ENCODE peak calls at places on chromosomes 6 and 20, in eight cellular contexts. P, O, J, D, F, C, L and Z are unnamed samples.

GRCh38 chr6:168326294-168327261 is 7.0 kb upstream of the DACT2 start:
- DNase-seq in P (no peak), O (no peak), J (no peak), D (no peak), F (no peak), C (peak; percentile 8), L (no peak), Z (no peak)

GRCh38 chr6:170063851-170064617 is 226.8 kb downstream of the DLL1 start:
- DNase-seq in P (no peak), O (no peak), J (no peak), D (no peak), F (no peak), C (no peak), L (no peak), Z (no peak)

GRCh38 chr6:36677753-36678487 is 594 bp upstream of the CDKN1A start:
- DNase-seq in P (peak; percentile 13), O (no peak), J (no peak), D (no peak), F (no peak), C (no peak), L (peak; percentile 62), Z (no peak)

GRCh38 chr20:19814241-19814640 is 56.2 kb downstream of the RIN2 start:
- DNase-seq in P (no peak), O (no peak), J (no peak), D (no peak), F (no peak), C (no peak), L (no peak), Z (no peak)

GRCh38 chr6:55643868-55644267 is 64.9 kb upstream of the HMGCLL1 start:
- DNase-seq in P (no peak), O (no peak), J (no peak), D (no peak), F (no peak), C (peak; percentile 77), L (peak; percentile 46), Z (no peak)

GRCh38 chr20:34716921-34717229 is 12.7 kb downstream of the TP53INP2 start:
- DNase-seq in P (no peak), O (no peak), J (no peak), D (no peak), F (no peak), C (no peak), L (no peak), Z (no peak)

GRCh38 chr6:89002523-89002922 is 39.1 kb upstream of the RNGTT start:
- DNase-seq in P (no peak), O (no peak), J (no peak), D (no peak), F (no peak), C (no peak), L (no peak), Z (no peak)

GRCh38 chr6:152563182-152563581 is 74.0 kb downstream of the SYNE1 start:
- DNase-seq in P (no peak), O (no peak), J (no peak), D (no peak), F (no peak), C (no peak), L (no peak), Z (no peak)

GRCh38 chr6:322940-323729 is 30.8 kb downstream of the DUSP22 start:
- DNase-seq in P (no peak), O (no peak), J (no peak), D (no peak), F (no peak), C (no peak), L (no peak), Z (no peak)

GRCh38 chr6:165834613-165835259 is 171.7 kb upstream of the PDE10A start:
- DNase-seq in P (no peak), O (no peak), J (no peak), D (no peak), F (no peak), C (no peak), L (no peak), Z (no peak)

GRCh38 chr6:17472653-17473183 is 79.3 kb downstream of the CAP2 start:
- DNase-seq in P (no peak), O (no peak), J (no peak), D (no peak), F (no peak), C (peak; percentile 22), L (no peak), Z (no peak)

GRCh38 chr6:18477301-18477941 is 90.3 kb downstream of the RNF144B start:
- DNase-seq in P (no peak), O (no peak), J (no peak), D (no peak), F (no peak), C (peak; percentile 12), L (no peak), Z (no peak)

GRCh38 chr6:154017786-154018185 is 21.3 kb upstream of the OPRM1 start:
- DNase-seq in P (no peak), O (no peak), J (no peak), D (no peak), F (no peak), C (no peak), L (no peak), Z (no peak)

GRCh38 chr6:79832723-79833122 is 114.6 kb downstream of the ELOVL4 start:
- DNase-seq in P (no peak), O (no peak), J (no peak), D (no peak), F (no peak), C (no peak), L (no peak), Z (no peak)

GRCh38 chr6:43669050-43669921 is 18.3 kb downstream of the MRPS18A start:
- DNase-seq in P (no peak), O (no peak), J (peak; percentile 83), D (no peak), F (no peak), C (no peak), L (peak; percentile 47), Z (peak; percentile 4)

GRCh38 chr20:9551808-9552550 is 37.6 kb downstream of the LAMP5 start:
- DNase-seq in P (no peak), O (no peak), J (no peak), D (no peak), F (no peak), C (no peak), L (no peak), Z (no peak)

GRCh38 chr6:36760685-36761435 is 63.2 kb downstream of the RAB44 start:
- DNase-seq in P (no peak), O (no peak), J (no peak), D (no peak), F (no peak), C (no peak), L (no peak), Z (no peak)

GRCh38 chr6:103215835-103216234 is 1643.9 kb downstream of the HACE1 start:
- DNase-seq in P (no peak), O (no peak), J (no peak), D (no peak), F (no peak), C (no peak), L (no peak), Z (no peak)

GRCh38 chr20:631091-631490 is 21.0 kb upstream of the TCF15 start:
- DNase-seq in P (no peak), O (no peak), J (no peak), D (no peak), F (no peak), C (no peak), L (no peak), Z (no peak)

GRCh38 chr6:27505209-27506027 is 32.5 kb upstream of the ZNF184 start:
- DNase-seq in P (peak; percentile 50), O (no peak), J (peak; percentile 47), D (peak; percentile 71), F (peak; percentile 87), C (peak; percentile 88), L (peak; percentile 91), Z (peak; percentile 67)

GRCh38 chr6:11876934-11877433 is 98.4 kb upstream of the ADTRP start:
- DNase-seq in P (no peak), O (no peak), J (no peak), D (no peak), F (no peak), C (no peak), L (no peak), Z (no peak)

GRCh38 chr6:149228276-149228962 is 89.1 kb upstream of the TAB2 start:
- DNase-seq in P (no peak), O (no peak), J (no peak), D (no peak), F (no peak), C (no peak), L (no peak), Z (no peak)

GRCh38 chr6:125835221-125835744 is 44.5 kb downstream of the NCOA7 start:
- DNase-seq in P (no peak), O (no peak), J (peak; percentile 9), D (no peak), F (no peak), C (peak; percentile 93), L (no peak), Z (no peak)